ENCODE peak calls at places on chromosomes 13 and 19, in eight cellular contexts. D is breast epithelium; F is stimulated activated CD4-positive, alpha-beta T cell treated with anti-CD3 and anti-CD28 coated beads, TNF-alpha, amount 100 ng/mL, for 24 hours; B is hepatic stellate cell; K is A549; H is GM23248; T is progenitor cell of endocrine pancreas; M is mucosa of descending colon. S is an unnamed sample.

GRCh38 chr13:88552966-88553365 is 881.8 kb downstream of the SLITRK5 start:
- DNase-seq in B (no peak), H (no peak), D (no peak), K (no peak), T (no peak), M (no peak), F (no peak), S (no peak)

GRCh38 chr13:110542311-110542796 is 19.2 kb downstream of the RAB20 start:
- DNase-seq in H (no peak), B (no peak), F (no peak), K (no peak), T (no peak), M (no peak), D (no peak), S (no peak)

GRCh38 chr13:40059540-40060232 is 404.2 kb downstream of the COG6 start:
- DNase-seq in T (no peak), D (no peak), B (no peak), K (no peak), H (peak; percentile 43), F (no peak), M (no peak), S (no peak)

GRCh38 chr13:65605386-65605785 is 1624.8 kb downstream of the PCDH9 start:
- DNase-seq in M (no peak), K (no peak), T (no peak), H (no peak), B (no peak), F (no peak), D (no peak), S (no peak)

GRCh38 chr19:58554494-58555368 is at the start of gene CHMP2A:
- DNase-seq in B (peak; percentile 99), D (peak; percentile 99), T (peak; percentile 96), K (peak; percentile 99), F (peak; percentile 96), M (peak; percentile 99), H (peak; percentile 99), S (peak; percentile 93)

GRCh38 chr19:10724573-10725071 is 6.7 kb downstream of the DNM2 start:
- DNase-seq in T (no peak), F (no peak), M (no peak), B (no peak), K (no peak), D (no peak), H (peak; percentile 72), S (no peak)

GRCh38 chr19:55070755-55071502 is 4.7 kb upstream of the EPS8L1 start:
- DNase-seq in T (no peak), M (peak; percentile 80), F (no peak), H (peak; percentile 72), D (no peak), K (peak; percentile 79), B (peak; percentile 83), S (peak; percentile 43)

GRCh38 chr19:14517446-14517839 is 754 bp downstream of the DNAJB1 start:
- DNase-seq in T (no peak), K (no peak), B (peak; percentile 42), D (no peak), H (peak; percentile 79), M (no peak), F (no peak), S (no peak)

GRCh38 chr13:24650157-24650556 is 30.1 kb upstream of the ATP12A start:
- DNase-seq in D (no peak), M (no peak), B (no peak), H (peak; percentile 79), K (no peak), T (no peak), F (no peak), S (peak; percentile 55)

GRCh38 chr13:44967656-44968451 is 21.4 kb downstream of the NUFIP1 start:
- DNase-seq in F (no peak), H (peak; percentile 33), K (peak; percentile 18), B (peak; percentile 17), D (no peak), T (no peak), M (no peak), S (peak; percentile 12)

GRCh38 chr13:51714663-51715168 is 89.2 kb downstream of the DHRS12 start:
- DNase-seq in H (peak; percentile 75), M (no peak), B (no peak), D (no peak), T (no peak), F (no peak), K (peak; percentile 42), S (peak; percentile 54)

GRCh38 chr19:44912854-44913253 is 1.6 kb upstream of the APOC1 start:
- DNase-seq in H (no peak), K (no peak), D (no peak), B (no peak), F (no peak), T (no peak), M (no peak), S (no peak)

GRCh38 chr13:26601669-26602068 is 44.2 kb downstream of the WASF3 start:
- DNase-seq in T (no peak), M (peak; percentile 12), F (no peak), B (peak; percentile 15), H (peak; percentile 69), K (no peak), D (no peak), S (no peak)

GRCh38 chr19:18282788-18283141 is 1.3 kb upstream of the JUND start:
- DNase-seq in M (peak; percentile 85), H (no peak), F (no peak), B (no peak), D (no peak), T (no peak), K (peak; percentile 65), S (no peak)

GRCh38 chr19:6503407-6504201 is 1.5 kb upstream of the TUBB4A start:
- DNase-seq in F (no peak), D (no peak), M (no peak), T (no peak), H (no peak), B (no peak), K (no peak), S (no peak)

S was measured in stromal cell of bone marrow.